ENCODE peak calls at places on chromosomes 13 and 19, in ten cellular contexts. P is A549, F is tibial nerve, G is HCT116, A is transverse colon, C is K562, H is Peyer's patch, O is uterus, Q is GM12892, R is H1. L is an unnamed sample.

GRCh38 chr13:73090116-73090811 is 31.5 kb downstream of the KLF5 start:
- DNase-seq in P (peak), F (no peak), G (peak), A (peak), C (peak), H (no peak), O (no peak), Q (no peak), R (peak), L (peak)

GRCh38 chr19:5222178-5222577 is 118.4 kb downstream of the PTPRS start:
- DNase-seq in P (no peak), F (no peak), G (no peak), A (no peak), C (no peak), H (no peak), O (no peak), Q (no peak), R (no peak), L (no peak)

GRCh38 chr19:45599286-45599685 is 2.7 kb downstream of the GPR4 start:
- DNase-seq in P (no peak), F (no peak), G (no peak), A (no peak), C (no peak), H (no peak), O (no peak), Q (no peak), R (no peak), L (no peak)

GRCh38 chr13:112204376-112204775 is 137.4 kb downstream of the SOX1 start:
- DNase-seq in P (no peak), F (no peak), G (no peak), A (no peak), C (no peak), H (no peak), O (no peak), Q (no peak), R (no peak), L (no peak)

GRCh38 chr13:59829690-59830089 is 334.0 kb downstream of the DIAPH3 start:
- DNase-seq in P (no peak), F (no peak), G (no peak), A (no peak), C (no peak), H (no peak), O (no peak), Q (no peak), R (no peak), L (no peak)

GRCh38 chr13:27339299-27339698 is 68.7 kb downstream of the RASL11A start:
- DNase-seq in P (peak), F (peak), G (peak), A (peak), C (peak), H (peak), O (no peak), Q (no peak), R (no peak), L (peak)

GRCh38 chr13:75486146-75486545 is 4.2 kb upstream of the TBC1D4 start:
- DNase-seq in P (peak), F (no peak), G (no peak), A (no peak), C (no peak), H (no peak), O (no peak), Q (no peak), R (no peak), L (peak)

GRCh38 chr13:20159646-20160345 is 1.1 kb downstream of the GJA3 start:
- DNase-seq in P (no peak), F (no peak), G (no peak), A (no peak), C (no peak), H (no peak), O (no peak), Q (no peak), R (no peak), L (no peak)

GRCh38 chr19:44581288-44581687 is 32.1 kb upstream of the IGSF23 start:
- DNase-seq in P (no peak), F (no peak), G (no peak), A (no peak), C (no peak), H (no peak), O (no peak), Q (no peak), R (no peak), L (no peak)

GRCh38 chr19:40445945-40446784 is 2.0 kb upstream of the SERTAD3 start:
- DNase-seq in P (peak), F (no peak), G (no peak), A (peak), C (peak), H (no peak), O (no peak), Q (no peak), R (no peak), L (peak)

GRCh38 chr13:31261241-31261640 is 61.5 kb downstream of the B3GLCT start:
- DNase-seq in P (no peak), F (no peak), G (no peak), A (no peak), C (no peak), H (no peak), O (no peak), Q (no peak), R (no peak), L (no peak)

GRCh38 chr19:30371960-30372824 is at the start of gene ZNF536:
- DNase-seq in P (no peak), F (no peak), G (no peak), A (no peak), C (no peak), H (no peak), O (no peak), Q (no peak), R (no peak), L (no peak)

GRCh38 chr13:98447881-98448641 is 128.8 kb downstream of the STK24 start:
- DNase-seq in P (peak), F (peak), G (peak), A (no peak), C (peak), H (peak), O (peak), Q (no peak), R (no peak), L (peak)

GRCh38 chr13:23899555-23899954 is 2.3 kb upstream of the C1QTNF9B start:
- DNase-seq in P (peak), F (peak), G (no peak), A (no peak), C (no peak), H (no peak), O (peak), Q (no peak), R (no peak), L (peak)

GRCh38 chr13:112849500-112849899 is 119.5 kb upstream of the MCF2L start:
- DNase-seq in P (no peak), F (no peak), G (no peak), A (no peak), C (no peak), H (no peak), O (peak), Q (no peak), R (no peak), L (no peak)

GRCh38 chr19:18450934-18451836 is 13.3 kb upstream of the ISYNA1 start:
- DNase-seq in P (peak), F (peak), G (no peak), A (peak), C (peak), H (peak), O (peak), Q (peak), R (no peak), L (peak)

GRCh38 chr19:15238639-15239155 is 6.4 kb upstream of the EPHX3 start:
- DNase-seq in P (no peak), F (no peak), G (no peak), A (no peak), C (no peak), H (no peak), O (no peak), Q (no peak), R (no peak), L (no peak)

GRCh38 chr13:106513608-106514007 is 21.9 kb downstream of the EFNB2 start:
- DNase-seq in P (no peak), F (no peak), G (no peak), A (no peak), C (no peak), H (no peak), O (no peak), Q (no peak), R (no peak), L (no peak)

GRCh38 chr13:45875951-45876350 is 24.4 kb upstream of the SIAH3 start:
- DNase-seq in P (no peak), F (no peak), G (peak), A (no peak), C (no peak), H (no peak), O (no peak), Q (no peak), R (no peak), L (no peak)

DNA sequence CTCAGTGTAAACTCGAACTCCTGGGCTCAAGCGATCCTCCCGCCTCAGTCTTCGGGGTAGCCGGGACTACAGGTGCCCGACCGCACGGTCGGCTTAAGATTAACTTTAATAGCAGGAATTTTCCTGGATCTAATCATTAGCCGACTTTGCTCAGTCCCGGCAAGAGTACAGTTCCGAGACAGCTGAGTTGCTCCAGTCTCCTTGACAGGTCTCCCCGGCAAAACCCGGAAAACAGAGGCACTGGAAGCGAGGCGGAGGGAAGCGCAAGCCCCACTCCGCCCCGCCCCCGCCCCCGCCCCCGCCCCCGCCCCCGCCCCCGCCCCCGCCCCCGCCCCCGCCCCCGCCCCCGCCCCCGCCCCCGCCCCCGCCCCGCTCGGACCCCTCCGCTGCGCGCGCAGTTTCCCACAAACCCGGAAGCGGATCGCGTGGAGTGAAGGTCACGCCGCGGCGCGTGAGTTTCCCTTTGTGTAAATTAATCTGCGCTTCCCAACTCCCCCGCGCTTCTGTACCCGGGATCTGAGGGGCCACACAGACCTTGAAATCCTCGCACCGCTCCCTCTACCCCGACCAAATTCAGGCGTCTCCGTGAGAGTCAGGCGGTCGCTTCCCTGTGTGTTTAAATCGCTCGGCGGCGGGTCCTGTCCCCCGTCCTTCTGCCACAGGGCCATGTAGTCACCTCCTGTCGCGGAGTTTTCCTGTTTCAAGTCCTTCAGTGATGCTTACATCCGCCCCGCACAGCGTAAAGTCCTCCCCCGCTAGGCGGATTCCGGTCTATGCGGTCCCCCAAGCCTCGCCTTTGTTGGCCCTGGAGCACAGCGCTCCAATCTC is at the start of gene ZNF480:
- DNase-seq in P (peak), F (peak), G (peak), A (peak), C (peak), H (peak), O (peak), Q (peak), R (peak), L (peak)
- TF ChIP-seq POLR2A in P (peak), F (peak), G (no peak), A (peak), C (peak), H (peak), O (no peak), Q (peak), R (no peak), L (peak)

GRCh38 chr19:47713046-47714021 is at the start of gene EHD2:
- DNase-seq in P (peak), F (peak), G (no peak), A (peak), C (peak), H (no peak), O (peak), Q (no peak), R (no peak), L (peak)
- TF ChIP-seq POLR2A in P (peak), F (peak), G (peak), A (peak), C (peak), H (peak), O (peak), Q (no peak), R (no peak), L (no peak)

DNA sequence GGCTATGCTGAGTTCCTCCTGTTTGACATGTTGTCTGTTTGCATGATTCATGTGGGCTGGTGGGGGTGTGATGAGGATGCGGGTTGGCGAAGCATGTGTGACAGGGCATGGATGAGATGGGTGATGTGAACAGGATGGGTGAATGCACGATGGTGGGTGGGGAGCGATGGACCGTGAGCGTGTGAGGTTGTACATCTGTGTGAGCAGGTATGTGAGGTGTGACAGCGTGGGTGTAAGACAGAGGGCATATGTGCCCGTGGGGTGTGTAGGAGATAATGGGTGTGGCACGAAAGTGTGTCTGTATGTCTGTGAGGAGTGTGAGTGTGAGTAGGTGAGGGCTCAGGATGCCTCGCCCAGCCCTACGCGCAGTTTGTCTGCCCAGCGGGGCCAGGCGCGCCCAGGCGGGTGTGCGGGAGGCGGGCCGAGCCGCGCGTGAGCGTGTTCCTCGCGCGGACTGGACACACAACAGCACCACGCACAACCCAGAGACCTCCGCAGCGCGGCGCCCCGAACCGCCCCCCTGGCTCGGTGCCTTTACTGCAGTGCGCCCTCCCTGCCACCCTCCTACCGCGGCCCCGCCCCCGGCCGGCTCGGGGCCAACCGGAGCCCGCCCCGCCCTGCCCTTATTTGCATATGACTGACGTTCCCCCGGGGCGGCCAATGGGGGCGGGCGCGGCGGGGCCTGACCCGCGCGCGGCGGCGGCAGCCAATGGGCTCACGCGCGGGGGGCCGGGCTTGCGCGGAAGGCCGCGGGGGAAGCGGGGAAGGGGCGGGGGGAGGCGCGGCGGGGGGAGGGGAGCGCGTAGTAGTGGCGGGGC is 14.4 kb downstream of the CIC start:
- DNase-seq in P (peak), F (peak), G (peak), A (peak), C (peak), H (peak), O (peak), Q (peak), R (no peak), L (peak)
- TF ChIP-seq POLR2A in P (peak), F (no peak), G (no peak), A (peak), C (peak), H (no peak), O (peak), Q (no peak), R (no peak), L (peak)

DNA sequence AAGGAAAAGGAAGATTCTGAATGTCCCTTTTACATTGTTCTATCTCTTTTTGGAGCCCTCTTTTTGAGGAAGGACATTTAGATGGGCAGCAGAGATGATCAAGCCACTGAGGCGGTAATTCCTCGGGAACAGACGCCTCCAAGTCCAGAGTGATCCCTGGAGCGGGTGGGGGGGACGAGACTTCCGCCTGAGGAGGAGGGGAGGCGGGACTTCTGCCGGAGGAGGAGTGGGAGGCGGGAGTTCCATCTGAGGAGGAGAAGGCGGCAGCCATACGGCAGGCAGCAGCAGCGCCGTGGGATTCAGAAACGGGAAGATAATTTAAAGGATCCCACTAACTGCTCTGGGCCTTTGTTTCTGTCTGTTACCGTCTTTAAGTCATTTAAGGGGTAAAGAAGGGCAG is 37.6 kb upstream of the CD177 start:
- DNase-seq in P (no peak), F (no peak), G (no peak), A (no peak), C (no peak), H (no peak), O (no peak), Q (no peak), R (no peak), L (no peak)
- TF ChIP-seq POLR2A in P (no peak), F (no peak), G (no peak), A (no peak), C (no peak), H (no peak), O (no peak), Q (no peak), R (no peak), L (no peak)

DNA sequence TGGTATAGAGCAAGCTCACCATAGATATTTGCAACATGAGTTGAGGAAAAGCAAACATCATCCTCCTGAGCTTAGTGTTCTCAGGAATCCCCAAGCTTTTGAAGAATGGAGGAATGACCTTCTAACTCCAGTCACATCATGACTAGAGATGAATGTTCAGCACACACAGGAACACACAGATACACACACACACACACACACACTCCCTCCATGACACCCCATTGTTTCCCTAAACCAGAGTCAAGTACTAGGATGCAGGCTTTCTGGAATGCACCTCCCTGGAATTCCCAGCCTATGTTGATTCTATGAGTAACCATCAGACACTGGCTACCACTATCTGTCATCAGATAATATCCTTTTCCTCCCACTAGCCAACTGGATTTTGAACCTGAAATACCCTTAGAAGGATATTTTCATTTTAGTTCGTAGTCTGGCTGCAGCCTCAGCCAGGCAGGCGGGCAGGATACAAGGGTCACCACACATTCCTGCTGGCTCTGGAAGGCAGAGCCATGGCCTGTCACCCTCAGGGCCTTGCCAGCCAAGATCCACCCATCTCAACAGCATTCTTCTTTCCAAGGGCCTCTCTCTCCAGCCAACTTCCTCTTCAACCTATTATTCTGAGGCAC is 162.4 kb downstream of the FOXO1 start:
- DNase-seq in P (peak), F (no peak), G (no peak), A (no peak), C (no peak), H (no peak), O (no peak), Q (no peak), R (no peak), L (no peak)
- TF ChIP-seq POLR2A in P (no peak), F (no peak), G (no peak), A (no peak), C (no peak), H (no peak), O (no peak), Q (no peak), R (no peak), L (no peak)

L was measured in erythroblast.